ENCODE peak calls at places on chromosomes 4 and X, in five cellular contexts. U is endothelial cell of umbilical vein, V is A549, W is K562, S is HepG2. G is an unnamed sample.

GRCh38 chr4:139176299-139177048 is 544 bp downstream of the ELF2 start:
- DNase-seq in U (peak; percentile 84), V (peak; percentile 70), W (peak; percentile 76), S (peak; percentile 83), G (peak; percentile 91)

GRCh38 chr4:12897954-12898353 is 586.2 kb downstream of the RAB28 start:
- DNase-seq in U (no peak), V (no peak), W (no peak), S (no peak), G (no peak)

GRCh38 chrX:71106427-71106826 is at the start of gene CXorf65:
- DNase-seq in U (no peak), V (no peak), W (no peak), S (no peak), G (peak; percentile 92)

GRCh38 chr4:139975830-139976272 is 178.1 kb downstream of the MAML3 start:
- DNase-seq in U (peak; percentile 68), V (no peak), W (no peak), S (no peak), G (peak; percentile 64)

GRCh38 chr4:125486354-125486753 is 171.6 kb downstream of the FAT4 start:
- DNase-seq in U (no peak), V (no peak), W (no peak), S (no peak), G (no peak)

GRCh38 chr4:158750379-158750778 is 18.4 kb upstream of the FNIP2 start:
- DNase-seq in U (no peak), V (no peak), W (no peak), S (no peak), G (no peak)

GRCh38 chrX:33379839-33380238 is 168.5 kb upstream of the DMD start:
- DNase-seq in U (no peak), V (no peak), W (no peak), S (no peak), G (no peak)

GRCh38 chr4:16140520-16141249 is 56.9 kb upstream of the PROM1 start:
- DNase-seq in U (peak; percentile 86), V (peak; percentile 32), W (no peak), S (peak; percentile 99), G (no peak)

GRCh38 chrX:124455966-124456365 is 109.6 kb downstream of the SH2D1A start:
- DNase-seq in U (no peak), V (no peak), W (no peak), S (no peak), G (no peak)

GRCh38 chr4:3767569-3768288 is 1.5 kb downstream of the ADRA2C start:
- DNase-seq in U (no peak), V (peak; percentile 52), W (no peak), S (no peak), G (no peak)

GRCh38 chr4:158714937-158715336 is 8.3 kb downstream of the PPID start:
- DNase-seq in U (no peak), V (no peak), W (no peak), S (no peak), G (no peak)

GRCh38 chr4:33302298-33302697 is 2582.1 kb downstream of the PCDH7 start:
- DNase-seq in U (no peak), V (peak; percentile 2), W (no peak), S (no peak), G (peak; percentile 61)

GRCh38 chr4:124903995-124904722 is 191.6 kb upstream of the ANKRD50 start:
- DNase-seq in U (peak; percentile 87), V (peak; percentile 5), W (no peak), S (no peak), G (no peak)

GRCh38 chr4:54961357-54961975 is 163.9 kb downstream of the KDR start:
- DNase-seq in U (peak; percentile 69), V (peak; percentile 4), W (peak; percentile 26), S (no peak), G (peak; percentile 36)

GRCh38 chr4:128735714-128736113 is 73.8 kb upstream of the JADE1 start:
- DNase-seq in U (no peak), V (no peak), W (no peak), S (no peak), G (no peak)

GRCh38 chrX:138191998-138192397 is 519.5 kb downstream of the FGF13 start:
- DNase-seq in U (no peak), V (peak; percentile 32), W (peak; percentile 20), S (peak; percentile 4), G (peak; percentile 51)

GRCh38 chr4:91268913-91269312 is 1034.9 kb upstream of the GRID2 start:
- DNase-seq in U (no peak), V (no peak), W (no peak), S (no peak), G (no peak)

GRCh38 chr4:81436096-81436495 is 35.6 kb downstream of the RASGEF1B start:
- DNase-seq in U (no peak), V (no peak), W (no peak), S (no peak), G (no peak)

GRCh38 chr4:14096406-14096965 is 469.0 kb upstream of the BOD1L1 start:
- DNase-seq in U (no peak), V (no peak), W (no peak), S (no peak), G (no peak)

GRCh38 chr4:150212927-150213326 is 134.7 kb downstream of the DCLK2 start:
- DNase-seq in U (no peak), V (no peak), W (no peak), S (no peak), G (no peak)

GRCh38 chr4:139552506-139552905 is 3.5 kb downstream of the SETD7 start:
- DNase-seq in U (no peak), V (no peak), W (no peak), S (no peak), G (no peak)

GRCh38 chrX:150504399-150505186 is 63.8 kb upstream of the MTM1 start:
- DNase-seq in U (peak; percentile 77), V (no peak), W (no peak), S (no peak), G (no peak)

GRCh38 chr4:48905363-48906015 is 1.1 kb downstream of the OCIAD2 start:
- DNase-seq in U (peak; percentile 41), V (peak; percentile 56), W (no peak), S (peak; percentile 25), G (peak; percentile 8)

GRCh38 chr4:186699298-186699697 is 24.4 kb downstream of the FAT1 start:
- DNase-seq in U (no peak), V (no peak), W (no peak), S (peak; percentile 77), G (no peak)

GRCh38 chr4:51843309-51844156 is 580 bp downstream of the DCUN1D4 start:
- DNase-seq in U (peak; percentile 54), V (peak; percentile 58), W (peak; percentile 84), S (peak; percentile 28), G (peak; percentile 80)

GRCh38 chr4:118888666-118889312 is at the start of gene SYNPO2:
- DNase-seq in U (peak; percentile 76), V (peak; percentile 54), W (no peak), S (no peak), G (peak; percentile 93)

GRCh38 chr4:188976644-188977115 is 837.4 kb downstream of the TRIML1 start:
- DNase-seq in U (no peak), V (peak; percentile 36), W (no peak), S (no peak), G (peak; percentile 9)

GRCh38 chrX:15679246-15679645 is 14.6 kb upstream of the CLTRN start:
- DNase-seq in U (no peak), V (no peak), W (no peak), S (no peak), G (no peak)

GRCh38 chr4:19924761-19925160 is 326.9 kb upstream of the SLIT2 start:
- DNase-seq in U (peak; percentile 51), V (no peak), W (no peak), S (no peak), G (no peak)

GRCh38 chr4:185534850-185535761 is at the start of gene PDLIM3:
- DNase-seq in U (peak; percentile 65), V (no peak), W (peak; percentile 77), S (peak; percentile 27), G (no peak)

DNA sequence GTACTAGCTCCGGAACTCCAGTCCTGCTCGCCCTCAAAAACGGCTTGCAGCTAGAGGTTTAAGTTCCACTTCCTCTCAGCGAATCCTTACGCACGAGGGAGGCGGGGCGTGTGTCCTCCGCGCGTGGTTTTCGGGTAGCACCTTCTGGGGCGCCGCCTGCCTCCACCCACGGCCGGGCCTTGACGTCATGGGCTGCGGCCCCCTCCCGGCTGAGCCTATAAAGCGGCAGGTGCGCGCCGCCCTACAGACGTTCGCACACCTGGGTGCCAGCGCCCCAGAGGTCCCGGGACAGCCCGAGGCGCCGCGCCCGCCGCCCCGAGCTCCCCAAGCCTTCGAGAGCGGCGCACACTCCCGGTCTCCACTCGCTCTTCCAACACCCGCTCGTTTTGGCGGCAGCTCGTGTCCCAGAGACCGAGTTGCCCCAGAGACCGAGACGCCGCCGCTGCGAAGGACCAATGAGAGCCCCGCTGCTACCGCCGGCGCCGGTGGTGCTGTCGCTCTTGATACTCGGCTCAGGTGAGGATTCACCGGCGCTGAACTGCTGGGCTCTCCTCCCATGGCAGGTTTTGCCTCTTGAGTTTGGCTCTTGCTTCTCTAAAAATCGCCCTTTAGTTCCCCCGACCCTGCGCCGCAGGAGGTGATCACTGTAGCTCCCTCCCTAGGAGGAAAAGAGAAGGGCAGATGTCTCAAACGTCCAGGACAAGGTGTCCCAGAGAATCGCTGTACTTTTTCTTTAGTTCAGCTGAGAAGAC is at the start of gene AREG:
- DNase-seq in U (peak; percentile 70), V (peak; percentile 88), W (peak; percentile 78), S (peak; percentile 15), G (peak; percentile 5)
- TF ChIP-seq CTCF in U (peak; percentile 62), V (peak; percentile 49), W (peak; percentile 69), S (peak; percentile 33), G (no peak)

DNA sequence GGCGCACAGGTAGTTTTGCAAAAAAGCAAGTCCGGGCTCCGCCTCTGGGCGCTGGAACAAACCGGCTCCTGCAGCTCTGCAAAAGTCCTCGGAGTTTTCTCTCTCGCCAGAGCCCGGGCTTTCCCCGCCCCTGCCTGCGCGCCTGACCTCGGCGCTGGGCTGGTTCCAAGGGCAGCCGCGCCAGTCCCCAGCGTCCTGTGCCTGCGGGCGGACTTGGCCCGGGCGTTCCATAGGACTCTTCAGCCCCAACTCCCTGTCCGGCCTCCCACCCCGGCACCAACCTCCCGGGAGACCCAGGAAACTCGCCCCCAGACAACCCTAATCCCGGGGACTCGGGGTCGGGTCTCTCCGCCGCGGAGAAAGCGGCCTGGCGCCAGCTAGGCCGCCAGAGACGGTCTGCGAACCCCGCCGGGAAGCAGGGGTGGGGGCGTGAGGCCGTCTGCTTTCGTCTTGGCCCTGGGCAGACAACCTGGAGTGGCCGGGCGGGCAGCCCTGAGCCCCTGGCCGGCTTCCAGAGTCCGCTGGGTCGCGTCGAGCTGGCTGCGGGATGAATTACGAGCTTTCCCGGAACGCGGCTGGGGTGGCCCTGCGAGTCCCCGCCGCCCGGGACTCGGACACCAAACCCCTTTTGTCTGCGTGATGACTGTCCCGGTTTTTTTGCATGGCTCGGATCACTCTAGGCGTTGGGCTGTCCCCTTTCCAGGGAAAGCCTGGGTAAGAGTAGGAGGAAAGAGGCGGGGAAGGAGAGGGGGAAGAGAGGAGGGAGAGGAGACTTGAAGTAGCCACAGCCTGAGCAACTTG is 971 bp downstream of the MXRA5 start:
- DNase-seq in U (no peak), V (no peak), W (no peak), S (no peak), G (no peak)
- TF ChIP-seq MYC in U (no peak), V (no peak), W (no peak), S (no peak), G (no peak)

GRCh38 chr4:39697740-39698423 is at the start of gene UBE2K:
- DNase-seq in U (peak; percentile 81), V (peak; percentile 81), W (peak; percentile 94), S (peak; percentile 83), G (peak; percentile 96)
- TF ChIP-seq POLR2A in U (peak; percentile 84), V (peak; percentile 79), W (peak; percentile 97), S (peak; percentile 94), G (peak; percentile 99)

DNA sequence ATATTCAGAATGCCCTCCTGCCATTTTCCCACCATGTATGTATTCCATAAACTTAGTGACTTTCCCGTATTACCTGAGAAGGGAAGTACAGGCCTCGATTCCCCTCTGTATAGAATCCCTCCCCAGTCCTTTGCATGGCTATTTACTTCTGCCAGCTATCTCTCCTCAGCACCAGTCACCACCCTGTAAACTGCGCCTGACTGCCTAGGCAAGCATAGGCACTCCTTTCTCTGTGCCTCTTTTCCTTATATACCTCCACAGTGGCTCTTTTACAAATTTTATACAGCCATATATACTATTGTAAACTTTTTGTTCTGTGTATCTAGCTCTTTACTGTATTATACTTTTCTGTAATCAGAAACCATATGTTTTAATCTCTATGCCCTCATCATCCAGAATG is 130.9 kb upstream of the TET2 start:
- DNase-seq in U (no peak), V (no peak), W (no peak), S (no peak), G (no peak)
- TF ChIP-seq CTCF in U (no peak), V (no peak), W (no peak), S (no peak), G (no peak)